ENCODE peak calls at places on chromosome 2, in six cellular contexts. N, G, Q, P, C and H are unnamed samples.

GRCh38 chr2:37215255-37215654 is 16.1 kb downstream of the CEBPZ start:
- DNase-seq in Q (no peak), G (no peak), N (peak; percentile 14), C (no peak), P (no peak), H (no peak)

GRCh38 chr2:241379481-241380480 is 23.7 kb downstream of the FARP2 start:
- DNase-seq in C (no peak), G (no peak), P (no peak), N (no peak), Q (no peak), H (no peak)

GRCh38 chr2:58042486-58042970 is 4.1 kb upstream of the VRK2 start:
- DNase-seq in P (no peak), N (no peak), C (no peak), G (no peak), Q (peak; percentile 49), H (no peak)

GRCh38 chr2:81545626-81546025 is 1241.1 kb upstream of the LRRTM1 start:
- DNase-seq in C (no peak), N (no peak), Q (no peak), G (no peak), P (no peak), H (no peak)

GRCh38 chr2:121532347-121532766 is 1.7 kb downstream of the RNU4ATAC start:
- DNase-seq in G (no peak), Q (no peak), P (no peak), C (no peak), N (no peak), H (no peak)

GRCh38 chr2:43051316-43051715 is 175.1 kb downstream of the ZFP36L2 start:
- DNase-seq in Q (no peak), G (no peak), P (no peak), N (no peak), C (no peak), H (no peak)

GRCh38 chr2:13193900-13194299 is 477.2 kb downstream of the TRIB2 start:
- DNase-seq in C (no peak), Q (peak; percentile 4), G (peak; percentile 10), P (no peak), N (peak; percentile 60), H (no peak)

GRCh38 chr2:82307510-82307909 is 2003.0 kb upstream of the LRRTM1 start:
- DNase-seq in G (no peak), P (no peak), N (no peak), Q (no peak), C (no peak), H (no peak)

GRCh38 chr2:49002750-49003149 is 151.6 kb downstream of the FSHR start:
- DNase-seq in N (peak; percentile 22), P (no peak), G (no peak), C (no peak), Q (no peak), H (no peak)

GRCh38 chr2:239014897-239015768 is 167.2 kb downstream of the TWIST2 start:
- DNase-seq in P (peak; percentile 34), N (no peak), G (no peak), Q (no peak), C (no peak), H (no peak)

GRCh38 chr2:54457326-54458023 is 1.3 kb downstream of the SPTBN1 start:
- DNase-seq in N (no peak), Q (peak; percentile 34), G (peak; percentile 69), P (no peak), C (no peak), H (no peak)

GRCh38 chr2:28225472-28225915 is 167.2 kb upstream of the FOSL2 start:
- DNase-seq in Q (no peak), P (no peak), N (no peak), C (no peak), G (no peak), H (no peak)

GRCh38 chr2:176531608-176532007 is 262.4 kb downstream of the MTX2 start:
- DNase-seq in C (no peak), Q (no peak), N (no peak), P (no peak), G (no peak), H (no peak)

GRCh38 chr2:246489-247145 is 17.2 kb downstream of the SH3YL1 start:
- DNase-seq in C (peak; percentile 24), P (no peak), G (peak; percentile 58), Q (peak; percentile 40), N (peak; percentile 74), H (no peak)

GRCh38 chr2:149733936-149734685 is 146.5 kb upstream of the MMADHC start:
- DNase-seq in P (no peak), G (no peak), C (no peak), N (no peak), Q (no peak), H (no peak)

GRCh38 chr2:4674007-4674406 is 970.6 kb downstream of the DCDC2C start:
- DNase-seq in N (no peak), P (no peak), C (no peak), Q (peak; percentile 55), G (no peak), H (no peak)

GRCh38 chr2:186183406-186183805 is 302.7 kb upstream of the ZC3H15 start:
- DNase-seq in P (no peak), Q (no peak), C (no peak), G (no peak), N (no peak), H (no peak)

GRCh38 chr2:84882415-84882738 is 1.5 kb upstream of the TRABD2A start:
- DNase-seq in C (no peak), N (no peak), Q (no peak), G (no peak), P (no peak), H (no peak)

GRCh38 chr2:233426619-233427342 is 72.5 kb downstream of the DGKD start:
- DNase-seq in G (no peak), P (no peak), N (no peak), C (no peak), Q (no peak), H (no peak)

GRCh38 chr2:11370377-11371098 is 26.1 kb upstream of the ROCK2 start:
- DNase-seq in P (no peak), C (no peak), Q (no peak), N (no peak), G (no peak), H (no peak)

GRCh38 chr2:134954065-134954464 is 35.4 kb downstream of the CCNT2 start:
- DNase-seq in C (no peak), P (no peak), Q (no peak), N (no peak), G (no peak), H (no peak)

GRCh38 chr2:181393472-181393871 is 63.7 kb upstream of the ITGA4 start:
- DNase-seq in N (peak; percentile 20), P (no peak), G (no peak), Q (peak; percentile 12), C (no peak), H (no peak)

GRCh38 chr2:160680294-160680693 is 186.7 kb upstream of the RBMS1 start:
- DNase-seq in G (no peak), C (no peak), P (no peak), N (no peak), Q (no peak), H (no peak)

GRCh38 chr2:2159336-2159735 is 171.7 kb downstream of the MYT1L start:
- DNase-seq in P (no peak), G (no peak), Q (no peak), N (no peak), C (no peak), H (no peak)

GRCh38 chr2:178550352-178550751 is 70.1 kb downstream of the PLEKHA3 start:
- DNase-seq in N (no peak), Q (no peak), P (no peak), G (no peak), C (no peak), H (no peak)

GRCh38 chr2:152657042-152657441 is 60.2 kb downstream of the PRPF40A start:
- DNase-seq in G (no peak), C (no peak), P (no peak), N (no peak), Q (no peak), H (no peak)

GRCh38 chr2:124046332-124046731 is 21.2 kb downstream of the CNTNAP5 start:
- DNase-seq in Q (no peak), N (no peak), P (no peak), C (no peak), G (no peak), H (no peak)